ENCODE peak calls at places on chromosomes 3 and 15, in nine cellular contexts. C is fibroblast of mammary gland, M is esophagus muscularis mucosa, N is brain microvascular endothelial cell, G is lung, D is transverse colon, O is A549, B is GM06990, E is coronary artery. Y is an unnamed sample.

GRCh38 chr15:41840673-41841072 is 2.0 kb downstream of the PLA2G4B start:
- DNase-seq in C (no peak), M (no peak), N (no peak), G (no peak), D (no peak), O (no peak), B (no peak), E (no peak), Y (no peak)

GRCh38 chr3:122793568-122794416 is at the start of gene HSPBAP1:
- DNase-seq in C (peak; percentile 92), M (peak; percentile 99), N (peak; percentile 91), G (peak; percentile 93), D (peak; percentile 96), O (peak; percentile 94), B (peak; percentile 91), E (peak; percentile 95), Y (peak; percentile 65)

GRCh38 chr3:180421221-180421620 is 180.7 kb upstream of the TTC14 start:
- DNase-seq in C (peak; percentile 49), M (no peak), N (no peak), G (no peak), D (no peak), O (no peak), B (no peak), E (no peak), Y (no peak)

GRCh38 chr3:164332856-164333802 is 745.2 kb downstream of the SI start:
- DNase-seq in C (no peak), M (no peak), N (peak; percentile 13), G (no peak), D (no peak), O (no peak), B (no peak), E (no peak), Y (no peak)

GRCh38 chr15:25545017-25545416 is 106.2 kb upstream of the UBE3A start:
- DNase-seq in C (peak; percentile 71), M (no peak), N (no peak), G (no peak), D (no peak), O (no peak), B (no peak), E (no peak), Y (no peak)

GRCh38 chr3:121552379-121552778 is 6.6 kb upstream of the POLQ start:
- DNase-seq in C (no peak), M (no peak), N (no peak), G (no peak), D (no peak), O (no peak), B (no peak), E (no peak), Y (no peak)

GRCh38 chr3:23242106-23242505 is 39.0 kb downstream of the UBE2E2 start:
- DNase-seq in C (no peak), M (no peak), N (no peak), G (no peak), D (no peak), O (no peak), B (no peak), E (no peak), Y (no peak)

GRCh38 chr3:176796371-176796770 is 400.9 kb downstream of the TBL1XR1 start:
- DNase-seq in C (peak; percentile 11), M (no peak), N (no peak), G (no peak), D (no peak), O (no peak), B (no peak), E (no peak), Y (no peak)

GRCh38 chr15:60408438-60409105 is 10.8 kb upstream of the ANXA2 start:
- DNase-seq in C (peak; percentile 93), M (no peak), N (no peak), G (no peak), D (no peak), O (peak; percentile 86), B (peak; percentile 35), E (no peak), Y (no peak)

GRCh38 chr3:81581966-81582599 is 179.4 kb downstream of the GBE1 start:
- DNase-seq in C (peak; percentile 59), M (no peak), N (peak; percentile 47), G (no peak), D (peak; percentile 28), O (no peak), B (peak; percentile 7), E (no peak), Y (no peak)

GRCh38 chr3:147390589-147391569 is 15.5 kb downstream of the ZIC4 start:
- DNase-seq in C (no peak), M (no peak), N (no peak), G (no peak), D (no peak), O (no peak), B (no peak), E (peak; percentile 41), Y (no peak)

GRCh38 chr3:147389265-147390175 is 16.8 kb downstream of the ZIC4 start:
- DNase-seq in C (no peak), M (no peak), N (no peak), G (no peak), D (no peak), O (no peak), B (no peak), E (peak; percentile 58), Y (no peak)

GRCh38 chr3:147387550-147388394 is 18.6 kb downstream of the ZIC4 start:
- DNase-seq in C (no peak), M (no peak), N (no peak), G (no peak), D (no peak), O (no peak), B (no peak), E (peak; percentile 47), Y (no peak)

GRCh38 chr3:147391726-147392082 is 14.6 kb downstream of the ZIC4 start:
- DNase-seq in C (no peak), M (no peak), N (no peak), G (no peak), D (no peak), O (no peak), B (no peak), E (peak; percentile 0), Y (no peak)

DNA sequence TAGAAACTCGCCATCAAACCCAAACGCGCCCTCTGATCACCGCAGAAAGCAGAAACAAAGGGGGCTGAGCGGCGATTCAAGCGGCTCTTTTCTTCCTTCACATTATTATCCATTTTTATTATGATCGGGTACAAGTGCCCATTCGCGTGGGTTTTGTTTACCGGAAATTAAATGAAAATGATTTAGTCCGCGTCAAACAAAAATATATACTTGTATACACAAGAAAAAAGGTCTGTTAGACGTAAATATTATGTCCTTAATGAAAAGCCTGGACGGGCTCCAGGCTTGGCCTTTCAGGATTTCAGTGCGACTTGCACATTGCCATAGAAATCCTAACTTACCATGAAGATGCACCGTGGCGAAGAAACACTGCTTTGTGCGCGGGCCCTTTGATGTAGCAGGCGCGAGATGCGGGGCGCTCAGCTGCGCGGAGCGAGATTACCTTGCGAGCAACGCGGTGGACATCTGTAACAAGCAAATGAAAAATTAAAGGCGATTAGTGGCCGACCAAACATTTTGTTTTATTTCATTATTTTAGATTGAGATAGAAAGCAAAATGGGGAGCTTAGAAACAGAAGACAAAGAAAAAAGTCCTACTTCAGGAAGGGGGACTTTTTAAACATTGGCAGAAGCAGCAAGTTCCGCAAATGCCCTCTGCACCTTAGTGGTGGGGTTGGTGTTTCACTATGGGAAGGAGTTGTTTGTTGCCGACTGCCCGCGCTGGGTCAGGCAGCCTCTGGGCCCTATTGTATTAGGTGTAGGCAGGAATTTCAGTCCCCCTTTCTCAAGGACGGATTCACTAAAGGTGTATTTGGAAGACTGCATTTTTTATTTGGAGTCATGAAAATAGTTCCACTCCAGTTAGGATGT is 17.7 kb downstream of the ZIC4 start:
- DNase-seq in C (no peak), M (no peak), N (no peak), G (no peak), D (no peak), O (no peak), B (no peak), E (peak; percentile 35), Y (no peak)
- TF ChIP-seq CTCF in C (no peak), M (no peak), N (no peak), G (no peak), D (no peak), O (no peak), B (no peak), E (no peak), Y (no peak)

DNA sequence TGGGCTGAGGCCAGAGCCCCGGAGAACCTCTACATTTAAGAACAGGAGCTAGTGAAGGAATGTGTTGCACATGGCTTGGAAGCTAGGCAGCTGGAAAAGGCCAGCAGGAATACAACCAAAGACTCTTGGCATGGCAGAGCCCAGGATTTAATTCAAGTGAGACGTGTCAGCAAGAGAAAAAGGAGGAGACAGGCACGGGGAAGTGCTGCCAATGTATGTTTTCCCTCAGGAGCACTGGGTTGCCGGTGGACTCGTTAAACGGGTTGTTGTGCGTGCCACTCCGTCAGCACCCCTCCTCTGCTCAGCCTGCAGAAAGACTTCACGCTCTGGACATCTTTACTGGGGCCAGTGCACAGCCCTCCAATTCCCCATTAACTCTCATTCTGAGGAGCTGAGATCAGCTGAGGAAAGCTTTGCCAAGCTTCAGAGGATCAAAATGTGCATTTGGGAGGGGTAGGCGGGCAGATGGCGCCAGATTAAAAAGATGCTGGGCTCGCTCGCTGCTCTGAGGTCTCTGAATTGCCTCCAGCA is 103.7 kb downstream of the PDZRN3 start:
- DNase-seq in C (peak; percentile 60), M (peak; percentile 93), N (no peak), G (no peak), D (peak; percentile 63), O (no peak), B (no peak), E (peak; percentile 79), Y (no peak)
- H3K4me3 ChIP-seq in C (no peak overlapping the region), M (peak overlapping the region; percentile 46), N (no peak overlapping the region), G (no peak overlapping the region), D (no peak overlapping the region), O (no peak overlapping the region), B (no peak overlapping the region), E (peak overlapping the region; percentile 56), Y (no peak overlapping the region)

DNA sequence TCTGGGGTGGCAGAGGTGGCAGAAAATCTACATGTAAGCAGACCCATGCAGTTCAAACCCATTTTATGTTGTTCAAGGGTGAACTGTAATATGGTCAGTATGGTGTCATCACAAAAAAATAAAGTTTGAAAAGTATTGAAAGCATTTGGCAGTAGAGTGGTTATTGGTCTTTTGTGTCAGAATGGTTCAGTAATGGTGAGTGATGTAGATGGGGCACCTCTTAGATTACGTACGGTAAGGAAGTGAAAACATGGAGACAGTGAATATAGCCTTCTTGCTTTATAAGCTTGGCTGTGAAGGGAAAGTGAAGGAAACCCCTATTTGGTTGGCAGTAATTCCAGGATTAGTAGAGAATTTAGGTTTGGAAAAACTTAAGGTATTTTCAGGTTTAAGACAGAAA is 17.2 kb upstream of the CCNB2 start:
- DNase-seq in C (no peak), M (no peak), N (no peak), G (no peak), D (no peak), O (no peak), B (no peak), E (no peak), Y (no peak)
- TF ChIP-seq CTCF in C (no peak), M (no peak), N (no peak), G (no peak), D (no peak), O (no peak), B (no peak), E (no peak), Y (no peak)

DNA sequence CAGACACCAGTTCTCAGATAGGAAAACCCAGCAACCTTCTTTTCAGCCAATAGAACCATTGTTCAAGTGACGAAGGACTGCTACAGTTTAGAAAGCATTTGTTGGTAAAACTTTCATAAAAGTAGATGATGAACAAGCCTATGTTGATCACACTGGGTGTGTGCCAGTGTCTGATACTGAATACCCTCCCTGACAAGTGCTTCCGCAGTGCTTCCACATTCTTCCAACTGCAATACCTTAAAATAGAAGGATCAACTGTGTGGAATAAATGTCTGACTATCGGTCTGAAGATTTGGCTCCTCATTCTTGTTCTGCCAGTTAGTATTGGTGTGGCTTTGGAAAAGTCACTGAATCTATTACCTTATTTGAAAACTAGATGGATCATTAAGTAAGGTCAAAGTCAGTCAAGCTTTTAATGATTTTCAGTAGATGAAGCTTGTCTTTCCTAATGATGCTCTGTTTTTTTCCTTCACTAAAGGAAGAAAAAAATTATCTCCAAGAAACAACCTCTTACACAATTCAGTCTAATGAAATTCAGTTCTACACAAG is 479.4 kb upstream of the CBLB start:
- DNase-seq in C (no peak), M (no peak), N (no peak), G (no peak), D (no peak), O (no peak), B (no peak), E (no peak), Y (no peak)
- H3K4me3 ChIP-seq in C (no peak overlapping the region), M (no peak overlapping the region), N (no peak overlapping the region), G (no peak overlapping the region), D (no peak overlapping the region), O (no peak overlapping the region), B (no peak overlapping the region), E (no peak overlapping the region), Y (no peak overlapping the region)